ENCODE peak calls at places on chromosomes 11 and 22, in eight cellular contexts. Q is pancreas, W is PC-9, E is lower lobe of right lung, U is body of pancreas, P is transverse colon, G is kidney, L is psoas muscle. A is an unnamed sample.

GRCh38 chr11:113261709-113262475 is 52.5 kb upstream of the TTC12 start:
- DNase-seq in L (no peak), U (no peak), W (no peak), Q (no peak), E (no peak), P (no peak), G (no peak), A (no peak)

GRCh38 chr22:48968201-48968959 is 859.3 kb downstream of the BRD1 start:
- DNase-seq in P (peak; percentile 16), G (no peak), U (peak; percentile 39), E (no peak), W (no peak), L (no peak), Q (peak; percentile 27), A (no peak)

GRCh38 chr11:41895106-41895505 is 435.7 kb upstream of the LRRC4C start:
- DNase-seq in Q (no peak), G (no peak), U (no peak), P (no peak), L (no peak), E (no peak), W (no peak), A (no peak)

GRCh38 chr11:36149538-36150242 is 139.5 kb downstream of the COMMD9 start:
- DNase-seq in Q (peak; percentile 31), E (peak; percentile 43), P (peak; percentile 24), W (peak; percentile 100), L (peak; percentile 67), U (peak; percentile 71), G (peak; percentile 87), A (peak; percentile 67)

GRCh38 chr22:50548046-50548912 is 2.6 kb downstream of the KLHDC7B start:
- DNase-seq in U (no peak), W (no peak), P (peak; percentile 50), E (peak; percentile 58), Q (no peak), G (peak; percentile 85), L (peak; percentile 59), A (no peak)

GRCh38 chr11:17531818-17532131 is 12.4 kb downstream of the USH1C start:
- DNase-seq in L (no peak), P (peak; percentile 31), G (no peak), E (no peak), U (no peak), Q (no peak), W (no peak), A (no peak)

GRCh38 chr11:92384807-92385206 is 160.2 kb downstream of the FAT3 start:
- DNase-seq in W (no peak), L (no peak), U (no peak), Q (no peak), E (no peak), G (no peak), P (no peak), A (no peak)

GRCh38 chr11:73760066-73760679 is 701 bp downstream of the RAB6A start:
- DNase-seq in L (peak; percentile 74), P (peak; percentile 46), U (peak; percentile 53), W (no peak), G (peak; percentile 87), Q (peak; percentile 46), E (peak; percentile 65), A (peak; percentile 58)

GRCh38 chr22:46977656-46978343 is 215.3 kb downstream of the TBC1D22A start:
- DNase-seq in P (no peak), L (no peak), U (no peak), G (peak; percentile 46), W (no peak), E (no peak), Q (no peak), A (no peak)

GRCh38 chr11:469684-470667 is 19.9 kb downstream of the PTDSS2 start:
- DNase-seq in U (peak; percentile 59), E (peak; percentile 69), W (no peak), Q (no peak), G (peak; percentile 89), L (peak; percentile 52), P (peak; percentile 62), A (peak; percentile 63)

GRCh38 chr11:64340671-64341335 is 799 bp downstream of the CCDC88B start:
- DNase-seq in L (peak; percentile 70), W (no peak), Q (no peak), U (no peak), G (peak; percentile 85), P (peak; percentile 87), E (peak; percentile 83), A (no peak)

GRCh38 chr22:46472722-46473016 is 64.8 kb downstream of the CELSR1 start:
- DNase-seq in Q (no peak), W (no peak), U (no peak), G (no peak), P (no peak), E (no peak), L (no peak), A (no peak)

GRCh38 chr11:69931060-69931910 is 112.1 kb upstream of the FGF3 start:
- DNase-seq in U (peak; percentile 3), L (no peak), G (peak; percentile 42), Q (no peak), W (no peak), P (no peak), E (peak; percentile 17), A (no peak)

GRCh38 chr11:48165426-48165825 is 51.2 kb upstream of the OR4B1 start:
- DNase-seq in W (no peak), L (no peak), E (no peak), P (no peak), U (no peak), Q (no peak), G (no peak), A (no peak)

GRCh38 chr11:94804874-94805273 is 36.7 kb downstream of the AMOTL1 start:
- DNase-seq in U (no peak), L (no peak), P (no peak), E (no peak), Q (no peak), G (no peak), W (no peak), A (no peak)

GRCh38 chr11:116224154-116224888 is 548.5 kb downstream of the BUD13 start:
- DNase-seq in E (no peak), P (peak; percentile 44), G (no peak), W (no peak), U (peak; percentile 51), L (no peak), Q (peak; percentile 7), A (peak; percentile 28)

DNA sequence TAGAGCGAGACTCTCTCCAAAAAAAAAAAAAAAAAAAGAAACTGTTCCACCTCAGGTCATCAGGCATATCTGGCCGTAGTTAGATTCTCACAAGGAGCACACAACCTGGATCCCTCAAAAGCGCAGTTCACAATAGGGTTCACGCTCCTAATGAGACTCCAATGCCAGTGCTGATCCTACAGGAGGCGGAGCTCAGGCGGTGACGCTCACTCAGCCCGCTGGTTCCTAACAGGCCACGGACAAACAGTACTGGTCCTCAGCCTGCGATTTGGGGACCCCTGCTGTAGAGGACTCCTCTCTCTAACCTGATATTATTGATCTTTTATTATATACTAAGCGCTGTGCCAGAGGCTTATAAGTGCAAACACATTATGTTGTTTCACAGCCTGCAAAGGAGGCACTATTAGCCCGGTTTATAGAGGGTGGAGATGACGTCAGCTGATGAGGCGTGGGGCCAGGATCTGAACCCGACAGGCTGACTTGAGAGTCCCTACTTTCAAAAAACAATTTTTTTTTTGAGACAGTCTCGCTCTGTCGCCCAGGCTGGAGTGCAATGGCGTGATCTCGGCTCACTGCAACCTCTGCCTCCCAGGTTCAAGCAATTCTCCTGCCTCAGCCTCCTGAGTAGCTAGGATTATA is 4.9 kb upstream of the MAFF start:
- DNase-seq in Q (no peak), G (no peak), W (no peak), P (peak; percentile 62), U (no peak), L (no peak), E (no peak), A (no peak)
- H3K27ac ChIP-seq in Q (no peak overlapping the region), G (no peak overlapping the region), W (no peak overlapping the region), P (no peak overlapping the region), U (no peak overlapping the region), L (no peak overlapping the region), E (no peak overlapping the region), A (no peak overlapping the region)

GRCh38 chr11:114319716-114320328 is 23.6 kb downstream of the NNMT start:
- DNase-seq in L (no peak), P (no peak), U (no peak), E (no peak), Q (no peak), W (no peak), G (no peak), A (no peak)

GRCh38 chr11:114317738-114318137 is 21.5 kb downstream of the NNMT start:
- DNase-seq in E (no peak), Q (no peak), G (no peak), L (no peak), P (no peak), W (no peak), U (no peak), A (peak; percentile 43)

GRCh38 chr11:114322934-114323333 is 26.7 kb downstream of the NNMT start:
- DNase-seq in P (no peak), Q (no peak), U (no peak), G (no peak), W (no peak), L (no peak), E (no peak), A (no peak)

GRCh38 chr11:114318361-114318760 is 22.2 kb downstream of the NNMT start:
- DNase-seq in G (no peak), Q (no peak), L (no peak), U (no peak), W (no peak), E (no peak), P (no peak), A (no peak)

GRCh38 chr11:114321621-114322257 is 25.5 kb downstream of the NNMT start:
- DNase-seq in L (peak; percentile 64), P (no peak), Q (no peak), E (no peak), W (no peak), G (peak; percentile 88), U (peak; percentile 31), A (peak; percentile 60)
- H3K27ac ChIP-seq in L (no peak overlapping the region), P (no peak overlapping the region), Q (no peak overlapping the region), E (no peak overlapping the region), W (no peak overlapping the region), G (no peak overlapping the region), U (no peak overlapping the region), A (peak overlapping the region; percentile 27)

GRCh38 chr11:111731839-111732238 is 34.4 kb downstream of the PPP2R1B start:
- DNase-seq in W (no peak), L (no peak), P (no peak), U (no peak), Q (no peak), G (no peak), E (no peak), A (no peak)
- H3K27ac ChIP-seq in W (no peak overlapping the region), L (peak overlapping the region; percentile 91), P (peak overlapping the region; percentile 85), U (peak overlapping the region; percentile 79), Q (peak overlapping the region; percentile 56), G (peak overlapping the region; percentile 98), E (peak overlapping the region; percentile 90), A (peak overlapping the region; percentile 95)

GRCh38 chr11:34748036-34748435 is 127.1 kb downstream of the EHF start:
- DNase-seq in G (no peak), U (no peak), L (no peak), E (no peak), W (no peak), Q (no peak), P (no peak), A (no peak)

GRCh38 chr11:34749666-34750659 is 129.1 kb downstream of the EHF start:
- DNase-seq in P (peak; percentile 54), E (peak; percentile 84), W (peak; percentile 87), L (peak; percentile 89), Q (no peak), U (peak; percentile 62), G (no peak), A (no peak)

GRCh38 chr11:34754171-34754823 is 133.4 kb downstream of the EHF start:
- DNase-seq in E (no peak), P (no peak), G (no peak), L (no peak), W (no peak), Q (no peak), U (no peak), A (no peak)

GRCh38 chr11:34747261-34747660 is 126.4 kb downstream of the EHF start:
- DNase-seq in P (no peak), Q (no peak), U (no peak), L (no peak), G (no peak), E (no peak), W (no peak), A (no peak)

GRCh38 chr11:34750692-34751405 is 130.0 kb downstream of the EHF start:
- DNase-seq in U (no peak), G (no peak), P (no peak), Q (no peak), W (no peak), L (no peak), E (no peak), A (no peak)
- H3K27ac ChIP-seq in U (no peak overlapping the region), G (no peak overlapping the region), P (no peak overlapping the region), Q (no peak overlapping the region), W (no peak overlapping the region), L (no peak overlapping the region), E (peak overlapping the region; percentile 58), A (no peak overlapping the region)

A was measured in uterus.